ENCODE peak calls at places on chromosomes 4 and X, in nine cellular contexts. T, I, W, K, E, P, S, R and Z are unnamed samples.

GRCh38 chrX:17655232-17656034 is 81.9 kb upstream of the SCML1 start:
- DNase-seq in T (peak), I (peak), W (no peak), K (no peak), E (no peak), P (no peak), S (no peak), R (no peak), Z (no peak)

GRCh38 chrX:1274786-1275185 is 6.2 kb downstream of the CSF2RA start:
- DNase-seq in T (no peak), I (no peak), W (no peak), K (no peak), E (peak), P (no peak), S (no peak), R (no peak), Z (no peak)

GRCh38 chrX:53711446-53711845 is 24.9 kb upstream of the HUWE1 start:
- DNase-seq in T (no peak), I (no peak), W (no peak), K (no peak), E (no peak), P (no peak), S (no peak), R (no peak), Z (no peak)

GRCh38 chr4:89836897-89837384 is at the start of gene SNCA:
- DNase-seq in T (peak), I (peak), W (peak), K (no peak), E (no peak), P (no peak), S (no peak), R (peak), Z (no peak)

GRCh38 chr4:186725422-186726149 is 1.9 kb upstream of the FAT1 start:
- DNase-seq in T (peak), I (peak), W (peak), K (no peak), E (no peak), P (peak), S (peak), R (peak), Z (no peak)

GRCh38 chr4:185773419-185773818 is 38.6 kb downstream of the SORBS2 start:
- DNase-seq in T (no peak), I (no peak), W (no peak), K (no peak), E (no peak), P (no peak), S (no peak), R (peak), Z (no peak)

GRCh38 chr4:145842224-145842887 is 96.3 kb downstream of the ZNF827 start:
- DNase-seq in T (no peak), I (peak), W (no peak), K (no peak), E (no peak), P (no peak), S (no peak), R (no peak), Z (no peak)

GRCh38 chr4:81353861-81354260 is 117.8 kb downstream of the RASGEF1B start:
- DNase-seq in T (peak), I (peak), W (no peak), K (no peak), E (no peak), P (no peak), S (no peak), R (no peak), Z (no peak)

GRCh38 chr4:87555751-87556619 is 26.8 kb upstream of the SPARCL1 start:
- DNase-seq in T (peak), I (peak), W (no peak), K (no peak), E (no peak), P (peak), S (peak), R (no peak), Z (no peak)

GRCh38 chr4:40953253-40954118 is 203.7 kb downstream of the NSUN7 start:
- DNase-seq in T (no peak), I (no peak), W (no peak), K (no peak), E (no peak), P (no peak), S (no peak), R (no peak), Z (no peak)

GRCh38 chrX:66015906-66016689 is 23.8 kb downstream of the VSIG4 start:
- DNase-seq in T (no peak), I (no peak), W (no peak), K (no peak), E (no peak), P (no peak), S (no peak), R (no peak), Z (no peak)

GRCh38 chrX:21698274-21698673 is 40.1 kb upstream of the KLHL34 start:
- DNase-seq in T (no peak), I (no peak), W (no peak), K (no peak), E (no peak), P (no peak), S (no peak), R (no peak), Z (no peak)

GRCh38 chr4:150938417-150938816 is 76.7 kb downstream of the LRBA start:
- DNase-seq in T (no peak), I (no peak), W (no peak), K (no peak), E (no peak), P (no peak), S (no peak), R (no peak), Z (no peak)

GRCh38 chrX:136754641-136755040 is 26.1 kb downstream of the ARHGEF6 start:
- DNase-seq in T (no peak), I (peak), W (no peak), K (peak), E (no peak), P (no peak), S (peak), R (peak), Z (no peak)

GRCh38 chrX:153459976-153460375 is 10.4 kb downstream of the HAUS7 start:
- DNase-seq in T (peak), I (peak), W (no peak), K (no peak), E (no peak), P (no peak), S (peak), R (no peak), Z (no peak)

GRCh38 chrX:69065451-69065850 is 99.8 kb downstream of the PJA1 start:
- DNase-seq in T (peak), I (no peak), W (no peak), K (peak), E (no peak), P (no peak), S (no peak), R (no peak), Z (no peak)

GRCh38 chrX:119614776-119615175 is 8.6 kb upstream of the NKRF start:
- DNase-seq in T (no peak), I (no peak), W (no peak), K (no peak), E (no peak), P (no peak), S (no peak), R (no peak), Z (no peak)

GRCh38 chrX:150692296-150692695 is 900 bp upstream of the MTMR1 start:
- DNase-seq in T (no peak), I (no peak), W (no peak), K (no peak), E (peak), P (no peak), S (no peak), R (no peak), Z (no peak)

GRCh38 chr4:125368684-125369083 is 53.9 kb downstream of the FAT4 start:
- DNase-seq in T (peak), I (peak), W (no peak), K (no peak), E (no peak), P (peak), S (peak), R (no peak), Z (no peak)

GRCh38 chr4:48180234-48180633 is 46.2 kb upstream of the TXK start:
- DNase-seq in T (peak), I (peak), W (no peak), K (no peak), E (no peak), P (no peak), S (no peak), R (no peak), Z (no peak)

GRCh38 chr4:112302320-112303274 is 5.4 kb downstream of the ALPK1 start:
- DNase-seq in T (no peak), I (no peak), W (no peak), K (peak), E (no peak), P (no peak), S (no peak), R (no peak), Z (no peak)

GRCh38 chr4:127622923-127623754 is 9.6 kb upstream of the INTU start:
- DNase-seq in T (peak), I (peak), W (no peak), K (no peak), E (no peak), P (no peak), S (no peak), R (no peak), Z (no peak)

GRCh38 chr4:36420111-36420679 is 138.8 kb downstream of the DTHD1 start:
- DNase-seq in T (no peak), I (no peak), W (no peak), K (no peak), E (no peak), P (no peak), S (no peak), R (no peak), Z (no peak)

GRCh38 chrX:14073561-14073960 is 43.9 kb upstream of the GEMIN8 start:
- DNase-seq in T (no peak), I (peak), W (no peak), K (no peak), E (no peak), P (no peak), S (peak), R (no peak), Z (no peak)

GRCh38 chrX:15343075-15343476 is 7.8 kb upstream of the PIGA start:
- DNase-seq in T (peak), I (no peak), W (peak), K (no peak), E (no peak), P (peak), S (no peak), R (no peak), Z (no peak)

GRCh38 chrX:118824173-118824782 is 654 bp downstream of the ZCCHC12 start:
- DNase-seq in T (no peak), I (no peak), W (no peak), K (no peak), E (no peak), P (no peak), S (no peak), R (no peak), Z (no peak)

GRCh38 chr4:182207806-182208483 is 35.3 kb upstream of the TENM3 start:
- DNase-seq in T (peak), I (peak), W (no peak), K (no peak), E (no peak), P (peak), S (peak), R (no peak), Z (no peak)

GRCh38 chr4:813900-814299 is 12.0 kb downstream of the CPLX1 start:
- DNase-seq in T (no peak), I (no peak), W (no peak), K (no peak), E (peak), P (no peak), S (no peak), R (no peak), Z (no peak)

GRCh38 chr4:94540476-94540875 is 88.7 kb downstream of the PDLIM5 start:
- DNase-seq in T (no peak), I (no peak), W (no peak), K (no peak), E (no peak), P (no peak), S (no peak), R (no peak), Z (no peak)

GRCh38 chr4:54100607-54101189 is 735 bp downstream of the GSX2 start:
- DNase-seq in T (no peak), I (no peak), W (no peak), K (no peak), E (no peak), P (no peak), S (no peak), R (no peak), Z (no peak)

GRCh38 chr4:54103190-54103574 is 3.2 kb downstream of the GSX2 start:
- DNase-seq in T (no peak), I (no peak), W (no peak), K (no peak), E (no peak), P (no peak), S (no peak), R (no peak), Z (no peak)

GRCh38 chr4:54102747-54103146 is 2.8 kb downstream of the GSX2 start:
- DNase-seq in T (no peak), I (no peak), W (no peak), K (no peak), E (peak), P (no peak), S (no peak), R (no peak), Z (no peak)

GRCh38 chr4:54099959-54100606 is at the start of gene GSX2:
- DNase-seq in T (no peak), I (no peak), W (no peak), K (no peak), E (no peak), P (no peak), S (no peak), R (no peak), Z (no peak)

GRCh38 chr4:54101190-54102041 is 1.5 kb downstream of the GSX2 start:
- DNase-seq in T (no peak), I (no peak), W (no peak), K (no peak), E (no peak), P (no peak), S (no peak), R (no peak), Z (no peak)
- H3K4me3 ChIP-seq in T (peak), I (no peak), W (no peak), K (peak), E (no peak), P (peak), S (peak), R (no peak), Z (peak)

DNA sequence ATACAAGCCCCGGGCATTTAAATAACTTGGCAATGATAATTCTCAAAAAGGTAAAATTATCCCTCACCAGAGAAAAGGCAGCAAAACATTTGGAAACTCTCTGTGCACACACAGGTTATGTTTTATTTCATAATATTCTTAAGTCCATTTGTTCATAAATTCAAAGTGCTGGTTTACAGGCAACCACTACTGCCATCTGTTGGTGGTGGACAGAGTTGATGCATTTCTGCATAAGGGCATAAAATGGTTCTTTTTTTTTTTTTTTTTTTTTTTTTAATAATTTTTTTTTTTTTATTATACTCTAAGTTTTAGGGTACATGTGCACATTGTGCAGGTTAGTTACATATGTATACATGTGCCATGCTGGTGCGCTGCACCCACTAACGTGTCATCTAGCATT is 31.5 kb upstream of the IL21 start:
- DNase-seq in T (peak), I (peak), W (peak), K (no peak), E (peak), P (no peak), S (peak), R (no peak), Z (no peak)
- TF ChIP-seq CTCF in T (peak), I (peak), W (peak), K (no peak), E (peak), P (peak), S (peak), R (peak), Z (peak)

GRCh38 chr4:88759039-88759631 is 61.5 kb upstream of the NAP1L5 start:
- DNase-seq in T (peak), I (peak), W (no peak), K (no peak), E (no peak), P (peak), S (peak), R (no peak), Z (no peak)
- H3K4me3 ChIP-seq in T (no peak), I (no peak), W (no peak), K (no peak), E (no peak), P (no peak), S (no peak), R (no peak), Z (no peak)

GRCh38 chr4:135718019-135718418 is 1516.4 kb upstream of the PABPC4L start:
- DNase-seq in T (peak), I (peak), W (no peak), K (no peak), E (no peak), P (no peak), S (peak), R (no peak), Z (no peak)
- TF ChIP-seq CTCF in T (no peak), I (no peak), W (no peak), K (no peak), E (no peak), P (no peak), S (no peak), R (no peak), Z (no peak)